ENCODE peak calls at places on chromosome 19, in eight cellular contexts. R, M, F, O, K, P, B and N are unnamed samples.

GRCh38 chr19:11239377-11240000 is at the start of gene ANGPTL8:
- DNase-seq in B (no peak), M (no peak), O (no peak), P (no peak), R (no peak), K (no peak), F (no peak), N (no peak)

GRCh38 chr19:3857449-3858003 is 11.3 kb downstream of the ZFR2 start:
- DNase-seq in M (no peak), R (no peak), F (no peak), O (no peak), B (no peak), K (no peak), P (no peak), N (no peak)

GRCh38 chr19:41657157-41657556 is 30.3 kb upstream of the CEACAM4 start:
- DNase-seq in M (no peak), P (no peak), R (no peak), F (no peak), B (no peak), K (no peak), O (no peak), N (no peak)

GRCh38 chr19:44857837-44858236 is 11.7 kb downstream of the NECTIN2 start:
- DNase-seq in R (no peak), B (no peak), F (no peak), O (no peak), M (no peak), K (no peak), P (no peak), N (no peak)

GRCh38 chr19:16536130-16536529 is 6.1 kb downstream of the CHERP start:
- DNase-seq in K (no peak), B (no peak), O (no peak), P (no peak), M (no peak), F (no peak), R (no peak), N (no peak)

GRCh38 chr19:4369888-4370260 is 26.5 kb downstream of the MPND start:
- DNase-seq in M (no peak), B (peak; percentile 70), K (no peak), R (peak; percentile 71), O (no peak), P (no peak), F (no peak), N (peak; percentile 65)

GRCh38 chr19:12244370-12244769 is 50.3 kb downstream of the ZNF44 start:
- DNase-seq in R (no peak), O (no peak), K (no peak), P (no peak), M (no peak), F (no peak), B (no peak), N (no peak)

GRCh38 chr19:13012690-13013608 is 17.7 kb downstream of the NFIX start:
- DNase-seq in P (peak; percentile 85), O (no peak), B (peak; percentile 73), R (peak; percentile 74), K (peak; percentile 74), F (no peak), M (peak; percentile 67), N (peak; percentile 68)

GRCh38 chr19:53045536-53045935 is 996 bp downstream of the ERVV-2 start:
- DNase-seq in M (no peak), P (no peak), R (no peak), B (no peak), O (no peak), K (no peak), F (no peak), N (no peak)

GRCh38 chr19:7640803-7641202 is 3.9 kb downstream of the STXBP2 start:
- DNase-seq in M (no peak), O (no peak), B (no peak), F (no peak), R (no peak), K (no peak), P (no peak), N (no peak)

GRCh38 chr19:7642295-7643046 is 5.6 kb downstream of the STXBP2 start:
- DNase-seq in B (no peak), O (no peak), M (no peak), F (no peak), P (no peak), R (no peak), K (no peak), N (no peak)

GRCh38 chr19:7638802-7639465 is 2.0 kb downstream of the STXBP2 start:
- DNase-seq in O (no peak), F (no peak), R (no peak), B (no peak), M (no peak), K (no peak), P (no peak), N (no peak)

GRCh38 chr19:7639863-7640348 is 3.0 kb downstream of the STXBP2 start:
- DNase-seq in B (no peak), P (no peak), O (no peak), R (no peak), K (no peak), M (no peak), F (no peak), N (no peak)

DNA sequence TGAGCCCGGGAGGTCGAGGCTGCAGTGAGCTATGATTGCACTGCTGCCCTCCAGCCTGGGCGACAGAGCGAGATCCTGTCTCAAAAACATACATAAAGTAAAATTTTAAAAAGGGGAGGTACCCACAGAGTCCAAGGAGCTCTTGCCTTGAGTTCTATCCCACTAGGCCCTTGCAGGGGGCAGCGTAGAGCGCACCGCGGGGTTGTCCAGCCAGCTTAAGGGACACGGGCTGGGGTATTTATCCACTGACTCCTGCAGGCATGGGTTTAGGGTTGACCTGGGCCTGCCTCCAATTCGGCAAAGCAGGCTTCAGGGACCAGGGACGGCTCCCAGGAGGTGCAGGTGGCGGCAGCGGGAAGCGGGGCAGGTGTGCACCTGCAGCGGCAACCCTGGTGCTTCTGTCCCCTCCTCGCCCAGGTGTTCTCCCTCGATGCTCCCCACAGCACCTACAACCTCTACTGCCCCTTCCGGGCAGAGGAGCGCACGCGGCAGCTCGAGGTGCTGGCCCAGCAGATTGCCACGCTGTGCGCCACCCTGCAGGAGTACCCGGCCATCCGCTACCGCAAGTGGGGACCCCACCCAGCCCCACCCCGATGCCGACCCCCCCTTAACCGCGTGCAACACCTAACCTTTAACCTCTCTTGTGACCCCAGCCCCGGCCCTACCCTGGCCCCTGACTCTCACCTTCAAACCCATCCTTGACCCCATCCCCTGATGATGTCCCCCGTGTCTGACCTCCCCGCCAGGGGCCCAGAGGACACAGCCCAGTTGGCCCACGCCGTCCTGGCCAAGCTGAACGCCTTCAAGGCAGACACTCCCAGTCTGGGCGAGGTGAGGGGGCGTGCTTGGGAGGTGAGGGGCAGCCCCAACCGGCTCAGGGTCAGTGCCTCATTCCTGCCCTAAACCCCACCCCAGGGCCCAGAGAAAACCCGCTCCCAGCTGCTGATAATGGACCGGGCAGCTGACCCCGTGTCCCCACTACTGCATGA is 4.7 kb downstream of the STXBP2 start:
- DNase-seq in M (no peak), P (no peak), O (no peak), B (no peak), R (no peak), F (no peak), K (no peak), N (no peak)
- TF ChIP-seq CTCF in M (no peak), P (no peak), O (no peak), B (no peak), R (no peak), F (no peak), K (no peak), N (no peak)

GRCh38 chr19:36574762-36575161 is 1.7 kb upstream of the ZNF529 start:
- DNase-seq in K (no peak), P (no peak), R (no peak), O (no peak), F (no peak), M (no peak), B (no peak), N (no peak)
- H3K4me3 ChIP-seq in K (no peak overlapping the region), P (peak overlapping the region; percentile 82), R (no peak overlapping the region), O (no peak overlapping the region), F (peak overlapping the region; percentile 99), M (peak overlapping the region; percentile 61), B (no peak overlapping the region), N (no peak overlapping the region)

GRCh38 chr19:48391100-48392005 is at the start of gene KDELR1:
- DNase-seq in M (peak; percentile 75), O (peak; percentile 78), F (no peak), P (peak; percentile 80), R (peak; percentile 84), B (peak; percentile 83), K (peak; percentile 70), N (peak; percentile 66)

GRCh38 chr19:48393196-48393558 is 291 bp upstream of the GRIN2D start:
- DNase-seq in R (no peak), O (no peak), F (no peak), B (no peak), P (no peak), M (no peak), K (no peak), N (no peak)

GRCh38 chr19:48386981-48387380 is 4.4 kb downstream of the KDELR1 start:
- DNase-seq in O (no peak), B (no peak), K (no peak), P (no peak), M (no peak), R (no peak), F (no peak), N (no peak)

GRCh38 chr19:48393559-48394330 is at the start of gene GRIN2D:
- DNase-seq in B (no peak), O (no peak), P (no peak), F (no peak), R (no peak), K (no peak), M (peak; percentile 42), N (peak; percentile 38)

GRCh38 chr19:48390188-48391099 is 907 bp downstream of the KDELR1 start:
- DNase-seq in B (peak; percentile 66), P (peak; percentile 79), K (peak; percentile 46), O (no peak), M (peak; percentile 58), R (peak; percentile 71), F (no peak), N (peak; percentile 63)
- TF ChIP-seq CTCF in B (peak; percentile 51), P (peak; percentile 81), K (no peak), O (peak; percentile 47), M (peak; percentile 64), R (peak; percentile 70), F (peak; percentile 72), N (peak; percentile 52)

GRCh38 chr19:38565686-38566105 is 52.1 kb downstream of the MAP4K1 start:
- DNase-seq in F (no peak), O (no peak), B (no peak), M (no peak), P (no peak), K (no peak), R (no peak), N (no peak)
- H3K4me3 ChIP-seq in F (no peak overlapping the region), O (peak overlapping the region; percentile 39), B (no peak overlapping the region), M (no peak overlapping the region), P (peak overlapping the region; percentile 58), K (no peak overlapping the region), R (peak overlapping the region; percentile 26), N (no peak overlapping the region)

GRCh38 chr19:54159352-54160181 is at the start of gene LENG1:
- DNase-seq in P (peak; percentile 100), O (peak; percentile 100), F (peak; percentile 100), B (peak; percentile 100), K (peak; percentile 100), M (peak; percentile 100), R (peak; percentile 100), N (peak; percentile 100)
- TF ChIP-seq CTCF in P (peak; percentile 49), O (no peak), F (peak; percentile 31), B (peak; percentile 18), K (no peak), M (no peak), R (peak; percentile 13), N (peak; percentile 23)